ENCODE peak calls at places on chromosome 18, in four cellular contexts. B is PC-3, O is upper lobe of right lung, U is SJCRH30. A is an unnamed sample.
A peak's percentile ranks its signal among the peaks of the same experiment; 100 is the strongest.

GRCh38 chr18:28820353-28820752 is 643.4 kb upstream of the CDH2 start:
- DNase-seq in B (no peak), O (no peak), U (no peak), A (no peak)

GRCh38 chr18:74899554-74899953 is 301.9 kb downstream of the ZNF407 start:
- DNase-seq in B (no peak), U (peak; percentile 8), O (no peak), A (no peak)

GRCh38 chr18:5463390-5463789 is 80.4 kb downstream of the EPB41L3 start:
- DNase-seq in O (peak; percentile 66), U (no peak), B (no peak), A (peak; percentile 39)

GRCh38 chr18:74645717-74646116 is 48.0 kb downstream of the ZNF407 start:
- DNase-seq in U (no peak), O (no peak), B (no peak), A (no peak)

GRCh38 chr18:658947-659533 is 1.6 kb downstream of the TYMS start:
- DNase-seq in B (no peak), O (no peak), U (no peak), A (no peak)

GRCh38 chr18:6624271-6624670 is 105.2 kb upstream of the ARHGAP28 start:
- DNase-seq in O (no peak), U (no peak), B (peak; percentile 74), A (no peak)

GRCh38 chr18:76985951-76986236 is 146.7 kb downstream of the MBP start:
- DNase-seq in U (no peak), B (no peak), O (no peak), A (no peak)

GRCh38 chr18:55432307-55433040 is 155.5 kb downstream of the TCF4 start:
- DNase-seq in O (no peak), U (no peak), B (no peak), A (no peak)

GRCh38 chr18:79534356-79534755 is 138.6 kb downstream of the NFATC1 start:
- DNase-seq in U (no peak), B (no peak), O (peak; percentile 48), A (no peak)

DNA sequence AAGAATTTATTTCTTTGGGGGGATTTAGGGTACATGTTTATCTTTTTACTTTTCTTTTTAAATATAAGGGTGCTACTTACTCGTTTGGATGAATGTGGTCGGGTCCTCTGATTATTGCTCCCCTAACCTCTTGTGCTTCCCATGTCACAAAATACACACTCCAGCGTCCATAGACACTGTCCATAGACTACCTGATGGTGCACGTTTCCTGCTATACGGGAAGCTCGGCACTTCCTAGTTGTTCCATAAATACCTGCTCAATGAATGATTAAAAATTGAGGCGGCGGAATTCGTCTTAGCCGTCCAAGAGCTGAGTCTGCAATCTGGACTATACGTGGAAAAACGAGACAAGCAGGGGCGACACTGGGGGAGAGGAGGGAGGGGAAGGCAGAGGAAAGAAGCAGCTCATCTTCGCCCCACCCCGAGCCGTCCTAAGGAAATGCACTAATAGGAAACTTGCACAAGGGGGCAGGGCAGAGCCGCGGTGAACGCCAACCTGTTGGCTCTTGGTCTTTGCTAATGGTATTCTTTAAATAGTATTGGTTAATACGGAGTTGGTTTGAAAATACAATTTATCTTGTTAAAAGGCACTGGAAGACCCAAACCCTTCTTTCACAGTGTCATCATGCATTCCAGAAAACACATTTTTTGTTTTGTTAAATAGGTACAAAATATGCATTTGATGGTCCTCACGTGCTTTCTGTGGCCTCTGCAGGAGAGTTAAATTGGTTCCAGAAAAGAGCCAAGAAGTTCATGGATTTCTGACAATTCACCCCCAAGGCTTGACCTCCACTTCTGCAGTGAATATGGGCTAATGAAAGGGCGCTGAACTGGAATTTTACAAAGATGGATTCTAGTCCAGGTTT is 73.0 kb upstream of the KCTD1 start:
- DNase-seq in U (peak; percentile 13), B (peak; percentile 79), O (peak; percentile 76), A (peak; percentile 63)
- H3K4me3 ChIP-seq in U (no peak overlapping the region), B (peak overlapping the region; percentile 67), O (no peak overlapping the region), A (no peak overlapping the region)

DNA sequence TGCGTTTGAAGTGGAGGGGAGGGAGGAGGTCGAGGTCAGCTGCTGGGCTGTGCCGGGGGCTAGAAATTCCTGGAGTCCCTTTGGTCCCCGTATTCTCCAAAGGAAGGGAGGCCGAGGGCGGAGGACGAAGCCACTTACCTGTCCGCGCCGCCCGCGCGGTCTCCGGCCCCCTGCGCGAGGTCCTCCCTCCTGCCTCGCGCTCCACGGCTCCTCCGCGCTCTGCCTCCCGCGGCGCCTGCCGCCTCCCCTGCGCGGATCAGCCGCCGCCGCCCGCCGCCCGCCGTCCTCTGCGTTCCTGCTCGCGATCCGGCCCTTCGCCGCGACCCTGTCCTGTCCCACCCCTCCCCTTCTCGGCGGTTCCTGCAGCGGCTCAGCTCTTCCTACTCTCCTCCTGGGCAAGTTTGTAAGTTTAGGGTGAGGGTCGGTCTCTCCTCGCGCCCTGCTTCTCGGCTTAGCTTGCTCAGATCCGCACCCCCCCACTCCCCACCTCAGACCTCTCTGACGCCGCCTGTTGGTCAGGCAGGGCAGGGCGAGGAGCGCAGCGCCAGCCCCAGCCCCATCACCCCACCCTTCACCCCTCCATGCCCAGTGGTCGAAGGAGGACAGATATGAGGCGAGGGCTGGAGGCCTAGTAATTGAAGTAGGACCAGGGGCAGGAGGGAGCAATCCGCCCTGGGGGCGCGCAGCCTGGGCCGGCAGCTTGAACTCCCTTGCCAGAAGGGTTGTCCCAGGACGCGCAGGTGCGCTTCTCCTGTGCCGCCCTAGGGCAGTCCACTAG is 9.7 kb upstream of the SKOR2 start:
- DNase-seq in U (no peak), O (no peak), B (no peak), A (no peak)
- H3K27me3 ChIP-seq in U (no peaks in the 10 kb centered on the region), O (peaks cover 92% of the 10 kb centered on the region), B (no peaks in the 10 kb centered on the region), A (peaks cover 48% of the 10 kb centered on the region)

GRCh38 chr18:23198217-23198845 is 63.0 kb downstream of the CABLES1 start:
- DNase-seq in U (no peak), B (no peak), O (no peak), A (no peak)

GRCh38 chr18:23204589-23205235 is 69.4 kb downstream of the CABLES1 start:
- DNase-seq in U (no peak), O (no peak), B (no peak), A (no peak)

GRCh38 chr18:23203891-23204432 is 68.7 kb downstream of the CABLES1 start:
- DNase-seq in O (no peak), U (no peak), B (no peak), A (no peak)

GRCh38 chr18:23201741-23202140 is 66.5 kb downstream of the CABLES1 start:
- DNase-seq in B (no peak), O (no peak), U (no peak), A (no peak)

DNA sequence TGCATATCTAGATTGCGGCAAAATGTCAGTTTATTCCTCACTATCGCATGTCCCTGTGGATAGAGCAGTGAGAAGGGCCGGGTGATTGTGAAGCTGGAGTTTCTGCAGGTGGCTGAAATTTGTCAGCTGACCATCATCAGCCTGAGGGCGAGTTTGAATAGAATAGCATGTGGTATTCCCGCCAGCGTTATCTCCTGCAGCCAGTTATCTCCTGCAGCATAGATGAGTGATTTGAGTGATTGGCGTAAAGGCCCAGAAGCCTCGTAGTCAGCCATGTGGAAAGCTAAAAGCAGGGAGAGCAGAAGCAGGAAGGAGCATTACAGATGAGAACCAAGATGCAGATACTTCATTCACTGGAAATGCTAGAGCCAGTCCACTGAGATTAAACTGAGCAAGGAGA is 65.5 kb downstream of the CABLES1 start:
- DNase-seq in B (no peak), O (no peak), U (no peak), A (no peak)
- H3K4me3 ChIP-seq in B (no peak overlapping the region), O (no peak overlapping the region), U (no peak overlapping the region), A (no peak overlapping the region)

GRCh38 chr18:49555641-49556040 is 6.2 kb upstream of the LIPG start:
- DNase-seq in U (no peak), O (no peak), B (no peak), A (no peak)
- H3K27me3 ChIP-seq in U (no peaks in the 10 kb centered on the region), O (peaks cover 10% of the 10 kb centered on the region), B (no peaks in the 10 kb centered on the region), A (no peaks in the 10 kb centered on the region)

DNA sequence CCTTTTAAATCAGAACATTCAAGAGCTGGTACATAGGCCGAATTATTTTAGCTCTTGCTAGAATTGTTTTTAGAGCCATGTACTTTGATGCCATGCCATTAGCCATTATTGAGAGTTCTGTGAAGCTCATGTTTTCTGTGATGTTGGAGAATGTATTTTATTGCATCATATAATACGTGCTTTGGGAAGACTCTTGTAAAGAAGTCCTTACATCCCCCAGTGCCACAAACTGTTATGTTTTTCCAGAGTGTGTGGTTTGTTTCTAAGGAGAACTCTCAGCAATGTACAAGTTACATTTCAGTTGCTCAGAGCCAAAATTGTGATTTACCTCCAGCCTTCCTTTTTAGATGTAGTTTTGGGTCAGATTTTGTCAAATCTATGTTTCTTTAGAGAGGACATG is 148.6 kb downstream of the HAUS1 start:
- DNase-seq in B (no peak), U (no peak), O (no peak), A (no peak)
- H3K4me3 ChIP-seq in B (no peak overlapping the region), U (no peak overlapping the region), O (no peak overlapping the region), A (no peak overlapping the region)

GRCh38 chr18:34493566-34494358 is 216.3 kb upstream of the DTNA start:
- DNase-seq in U (peak; percentile 14), O (peak; percentile 69), B (peak; percentile 17), A (no peak)
- H3K27me3 ChIP-seq in U (no peaks in the 10 kb centered on the region), O (peaks cover 20% of the 10 kb centered on the region), B (no peaks in the 10 kb centered on the region), A (peaks cover 6% of the 10 kb centered on the region)

DNA sequence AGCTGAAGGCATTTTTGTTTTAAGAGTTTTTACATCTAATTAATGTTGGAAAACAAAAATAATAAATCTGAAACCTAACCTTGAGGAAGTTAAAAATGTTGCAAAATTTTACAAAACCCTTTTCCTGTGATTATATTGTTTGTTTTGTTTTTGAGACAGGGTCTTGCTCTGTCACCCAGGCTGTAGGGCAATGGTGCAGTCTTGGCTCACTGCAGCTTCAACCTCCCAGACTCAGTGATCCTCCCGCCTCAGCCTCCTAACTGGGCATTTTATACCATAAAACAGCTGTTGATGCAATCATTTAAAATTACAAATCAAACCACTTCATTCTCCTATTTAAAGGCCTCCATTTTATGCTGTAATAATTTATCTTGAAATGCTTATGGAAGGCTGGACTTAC is 1.7 kb upstream of the ZNF24 start:
- DNase-seq in U (no peak), O (no peak), B (no peak), A (no peak)
- H3K4me3 ChIP-seq in U (no peak overlapping the region), O (no peak overlapping the region), B (no peak overlapping the region), A (no peak overlapping the region)

DNA sequence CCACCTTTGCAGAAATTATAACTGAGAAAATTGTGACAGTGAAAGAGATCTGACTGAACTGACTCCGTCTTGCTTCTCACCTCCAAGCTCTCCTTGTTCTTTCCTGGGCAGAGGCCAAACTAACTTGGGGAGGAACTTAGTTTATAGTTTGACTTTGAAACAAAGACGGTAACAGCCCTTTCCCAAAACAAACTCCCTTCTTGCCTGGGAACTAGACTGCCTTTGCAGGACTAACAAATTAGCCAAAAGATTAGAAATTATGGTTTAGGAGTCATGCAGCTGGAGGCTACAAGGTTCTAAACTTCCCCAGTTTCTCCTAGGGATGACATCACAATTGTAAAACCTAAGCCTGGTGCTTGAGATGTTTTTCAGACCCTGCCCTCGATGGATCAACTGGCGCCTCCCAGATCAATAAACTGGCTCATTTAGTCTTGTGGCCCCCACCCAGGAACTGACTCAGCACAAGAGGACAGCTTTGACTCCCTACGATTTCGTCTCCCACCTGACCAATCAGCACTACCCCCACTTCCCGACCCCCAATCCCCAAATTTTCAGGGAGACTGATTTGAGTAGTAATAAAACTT is 137.7 kb downstream of the ALPK2 start:
- DNase-seq in B (no peak), O (no peak), U (no peak), A (peak; percentile 27)
- H3K27me3 ChIP-seq in B (no peaks in the 10 kb centered on the region), O (peaks cover 7% of the 10 kb centered on the region), U (no peaks in the 10 kb centered on the region), A (no peaks in the 10 kb centered on the region)